ENCODE peak calls at places on chromosomes 12 and 14, in seven cellular contexts. F, E, J, Y, M, U and A are unnamed samples.

GRCh38 chr12:108477055-108477880 is 37.8 kb upstream of the FICD start:
- DNase-seq in F (no peak), E (no peak), J (no peak), Y (no peak), M (no peak), U (peak; percentile 2), A (no peak)

GRCh38 chr12:32183646-32184045 is 77.0 kb downstream of the BICD1 start:
- DNase-seq in F (no peak), E (peak; percentile 69), J (no peak), Y (no peak), M (no peak), U (no peak), A (no peak)

GRCh38 chr14:38175658-38176057 is 32.0 kb upstream of the SSTR1 start:
- DNase-seq in F (no peak), E (no peak), J (no peak), Y (no peak), M (no peak), U (no peak), A (no peak)

GRCh38 chr14:79842270-79842669 is 369.0 kb downstream of the DIO2 start:
- DNase-seq in F (no peak), E (peak; percentile 84), J (no peak), Y (no peak), M (no peak), U (no peak), A (peak; percentile 73)

GRCh38 chr12:1122803-1123202 is 131.8 kb downstream of the ERC1 start:
- DNase-seq in F (no peak), E (no peak), J (no peak), Y (peak; percentile 38), M (no peak), U (no peak), A (no peak)

GRCh38 chr14:77238996-77239395 is 32.0 kb downstream of the NGB start:
- DNase-seq in F (no peak), E (no peak), J (no peak), Y (no peak), M (no peak), U (no peak), A (no peak)

GRCh38 chr14:29587761-29588160 is 339.9 kb downstream of the PRKD1 start:
- DNase-seq in F (no peak), E (no peak), J (no peak), Y (no peak), M (no peak), U (no peak), A (no peak)

GRCh38 chr12:24177889-24178288 is 228.4 kb upstream of the SOX5 start:
- DNase-seq in F (no peak), E (no peak), J (no peak), Y (no peak), M (no peak), U (no peak), A (no peak)

GRCh38 chr12:104064842-104065441 is 611 bp downstream of the HCFC2 start:
- DNase-seq in F (no peak), E (peak; percentile 7), J (no peak), Y (peak; percentile 16), M (peak; percentile 53), U (no peak), A (no peak)

GRCh38 chr14:104805326-104805678 is 4.4 kb downstream of the ZBTB42 start:
- DNase-seq in F (no peak), E (peak; percentile 88), J (no peak), Y (no peak), M (no peak), U (no peak), A (no peak)

GRCh38 chr14:24349742-24350141 is 10.0 kb upstream of the RIPK3 start:
- DNase-seq in F (no peak), E (no peak), J (no peak), Y (no peak), M (no peak), U (no peak), A (no peak)

GRCh38 chr12:86660488-86661171 is 404.4 kb upstream of the MGAT4C start:
- DNase-seq in F (no peak), E (peak; percentile 76), J (no peak), Y (no peak), M (no peak), U (no peak), A (no peak)

GRCh38 chr14:100386846-100387245 is 63.7 kb downstream of the SLC25A47 start:
- DNase-seq in F (no peak), E (no peak), J (no peak), Y (no peak), M (no peak), U (no peak), A (no peak)

GRCh38 chr12:113231275-113232231 is 10.3 kb downstream of the TPCN1 start:
- DNase-seq in F (no peak), E (peak; percentile 93), J (no peak), Y (no peak), M (no peak), U (peak; percentile 46), A (no peak)

GRCh38 chr14:104684449-104684821 is 5.0 kb upstream of the INF2 start:
- DNase-seq in F (no peak), E (no peak), J (no peak), Y (no peak), M (no peak), U (no peak), A (no peak)

GRCh38 chr12:6201199-6201608 is 1.0 kb downstream of the CD9 start:
- DNase-seq in F (no peak), E (peak; percentile 77), J (no peak), Y (no peak), M (peak; percentile 56), U (peak; percentile 86), A (no peak)

GRCh38 chr14:77306406-77307098 is 14.1 kb downstream of the POMT2 start:
- DNase-seq in F (no peak), E (no peak), J (no peak), Y (no peak), M (peak; percentile 73), U (no peak), A (no peak)

GRCh38 chr12:106780010-106780625 is 5.6 kb downstream of the RIC8B start:
- DNase-seq in F (no peak), E (peak; percentile 29), J (no peak), Y (no peak), M (no peak), U (no peak), A (no peak)

GRCh38 chr12:26810330-26810729 is 22.7 kb downstream of the ITPR2 start:
- DNase-seq in F (no peak), E (peak; percentile 53), J (no peak), Y (no peak), M (peak; percentile 26), U (no peak), A (peak; percentile 82)

GRCh38 chr12:67366530-67367196 is 97.5 kb downstream of the CAND1 start:
- DNase-seq in F (no peak), E (peak; percentile 89), J (no peak), Y (no peak), M (no peak), U (no peak), A (no peak)

GRCh38 chr12:56286044-56286830 is 13.9 kb downstream of the CS start:
- DNase-seq in F (no peak), E (no peak), J (no peak), Y (no peak), M (no peak), U (no peak), A (no peak)

GRCh38 chr12:92363295-92364146 is 217.9 kb upstream of the BTG1 start:
- DNase-seq in F (peak; percentile 67), E (peak; percentile 14), J (peak; percentile 43), Y (peak; percentile 55), M (peak; percentile 50), U (no peak), A (peak; percentile 63)

GRCh38 chr14:34649344-34649743 is 19.4 kb upstream of the SNX6 start:
- DNase-seq in F (no peak), E (peak; percentile 65), J (no peak), Y (no peak), M (no peak), U (no peak), A (no peak)

GRCh38 chr12:39672976-39673375 is 53.4 kb upstream of the ABCD2 start:
- DNase-seq in F (no peak), E (no peak), J (no peak), Y (no peak), M (no peak), U (no peak), A (no peak)

GRCh38 chr12:49339464-49339861 is 2.5 kb upstream of the C1QL4 start:
- DNase-seq in F (no peak), E (no peak), J (no peak), Y (no peak), M (no peak), U (no peak), A (no peak)

GRCh38 chr12:6202331-6202730 is 2.1 kb downstream of the CD9 start:
- DNase-seq in F (no peak), E (no peak), J (no peak), Y (no peak), M (no peak), U (no peak), A (no peak)

GRCh38 chr14:94665121-94665520 is 52.9 kb downstream of the SERPINA3 start:
- DNase-seq in F (no peak), E (no peak), J (no peak), Y (no peak), M (no peak), U (no peak), A (no peak)